ENCODE peak calls at places on chromosomes 3 and 15, in ten cellular contexts. E is upper lobe of right lung, W is fibroblast of the aortic adventitia, F is aorta, K is neuronal stem cell, V is dorsolateral prefrontal cortex, J is ovary, Z is epithelial cell of esophagus, X is GM06990, P is left lung. C is an unnamed sample.

GRCh38 chr3:141544697-141545096 is 57.9 kb downstream of the RASA2 start:
- DNase-seq in E (no peak), W (no peak), F (no peak), K (no peak), V (no peak), J (no peak), Z (no peak), X (no peak), P (no peak), C (no peak)

GRCh38 chr15:58229297-58229768 is 91.2 kb downstream of the AQP9 start:
- DNase-seq in E (no peak), W (no peak), F (no peak), K (no peak), V (no peak), J (no peak), Z (peak; percentile 43), X (no peak), P (no peak), C (no peak)

GRCh38 chr3:27657404-27657803 is 64.7 kb downstream of the EOMES start:
- DNase-seq in E (no peak), W (peak; percentile 60), F (no peak), K (no peak), V (no peak), J (no peak), Z (peak; percentile 80), X (no peak), P (no peak), C (no peak)

GRCh38 chr3:1664266-1664665 is 434.4 kb upstream of the CNTN4 start:
- DNase-seq in E (no peak), W (no peak), F (no peak), K (no peak), V (no peak), J (no peak), Z (no peak), X (no peak), P (no peak), C (no peak)

GRCh38 chr3:136070953-136071949 is 105.7 kb downstream of the PPP2R3A start:
- DNase-seq in E (no peak), W (peak; percentile 66), F (peak; percentile 47), K (no peak), V (no peak), J (no peak), Z (peak; percentile 13), X (no peak), P (no peak), C (no peak)

GRCh38 chr3:23676093-23676492 is 129.7 kb upstream of the UBE2E1 start:
- DNase-seq in E (no peak), W (no peak), F (no peak), K (no peak), V (no peak), J (no peak), Z (peak; percentile 41), X (no peak), P (no peak), C (no peak)

GRCh38 chr15:76071816-76072215 is 12.0 kb downstream of the TMEM266 start:
- DNase-seq in E (no peak), W (no peak), F (no peak), K (no peak), V (no peak), J (no peak), Z (peak; percentile 24), X (no peak), P (no peak), C (no peak)

GRCh38 chr3:46960081-46960701 is 16.4 kb downstream of the CCDC12 start:
- DNase-seq in E (no peak), W (peak; percentile 53), F (no peak), K (no peak), V (no peak), J (no peak), Z (peak; percentile 94), X (no peak), P (no peak), C (no peak)

GRCh38 chr15:33009603-33010002 is 184.9 kb downstream of the FMN1 start:
- DNase-seq in E (no peak), W (no peak), F (no peak), K (no peak), V (no peak), J (no peak), Z (no peak), X (no peak), P (no peak), C (no peak)

GRCh38 chr3:69085543-69086132 is 901 bp downstream of the ARL6IP5 start:
- DNase-seq in E (peak; percentile 66), W (peak; percentile 39), F (peak; percentile 66), K (no peak), V (peak; percentile 45), J (no peak), Z (peak; percentile 33), X (no peak), P (no peak), C (no peak)

DNA sequence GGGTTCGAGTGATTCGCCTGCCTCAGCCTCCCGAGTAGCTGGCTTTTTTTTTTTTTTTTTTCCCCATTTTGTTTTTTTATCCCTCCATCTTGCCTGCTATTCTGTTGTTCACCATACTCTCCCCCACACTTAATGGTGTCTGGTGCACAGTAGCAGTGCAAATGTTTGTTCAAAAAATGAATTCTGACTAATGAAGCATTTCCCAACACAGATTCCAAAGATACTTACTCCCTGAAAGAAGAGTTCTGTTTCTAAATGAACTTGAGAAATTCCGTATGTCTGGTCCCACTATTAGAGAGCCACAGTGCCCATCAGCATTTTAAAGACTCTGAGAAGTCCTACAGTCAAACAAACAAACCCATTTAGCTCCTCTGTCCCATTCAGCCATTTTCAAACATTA is 9.5 kb downstream of the EDEM1 start:
- DNase-seq in E (no peak), W (peak; percentile 49), F (no peak), K (no peak), V (no peak), J (no peak), Z (peak; percentile 80), X (no peak), P (no peak), C (no peak)
- H3K4me3 ChIP-seq in E (no peak overlapping the region), W (no peak overlapping the region), F (no peak overlapping the region), K (no peak overlapping the region), V (no peak overlapping the region), J (no peak overlapping the region), Z (peak overlapping the region; percentile 32), X (no peak overlapping the region), P (no peak overlapping the region), C (no peak overlapping the region)

GRCh38 chr3:177694316-177694715 is 497.0 kb upstream of the TBL1XR1 start:
- DNase-seq in E (no peak), W (peak; percentile 65), F (no peak), K (no peak), V (no peak), J (no peak), Z (no peak), X (no peak), P (no peak), C (no peak)
- H3K4me3 ChIP-seq in E (no peak overlapping the region), W (no peak overlapping the region), F (no peak overlapping the region), K (no peak overlapping the region), V (no peak overlapping the region), J (no peak overlapping the region), Z (no peak overlapping the region), X (no peak overlapping the region), P (no peak overlapping the region), C (no peak overlapping the region)

GRCh38 chr3:29344986-29345385 is 64.1 kb downstream of the RBMS3 start:
- DNase-seq in E (no peak), W (no peak), F (no peak), K (no peak), V (no peak), J (no peak), Z (no peak), X (no peak), P (no peak), C (no peak)

GRCh38 chr3:29347412-29347811 is 66.5 kb downstream of the RBMS3 start:
- DNase-seq in E (no peak), W (peak; percentile 62), F (no peak), K (no peak), V (no peak), J (no peak), Z (no peak), X (no peak), P (no peak), C (no peak)

GRCh38 chr3:29344154-29344553 is 63.3 kb downstream of the RBMS3 start:
- DNase-seq in E (no peak), W (no peak), F (no peak), K (no peak), V (no peak), J (no peak), Z (no peak), X (no peak), P (no peak), C (no peak)

GRCh38 chr3:29346828-29347227 is 66.0 kb downstream of the RBMS3 start:
- DNase-seq in E (no peak), W (peak; percentile 84), F (no peak), K (no peak), V (no peak), J (no peak), Z (no peak), X (no peak), P (no peak), C (no peak)

DNA sequence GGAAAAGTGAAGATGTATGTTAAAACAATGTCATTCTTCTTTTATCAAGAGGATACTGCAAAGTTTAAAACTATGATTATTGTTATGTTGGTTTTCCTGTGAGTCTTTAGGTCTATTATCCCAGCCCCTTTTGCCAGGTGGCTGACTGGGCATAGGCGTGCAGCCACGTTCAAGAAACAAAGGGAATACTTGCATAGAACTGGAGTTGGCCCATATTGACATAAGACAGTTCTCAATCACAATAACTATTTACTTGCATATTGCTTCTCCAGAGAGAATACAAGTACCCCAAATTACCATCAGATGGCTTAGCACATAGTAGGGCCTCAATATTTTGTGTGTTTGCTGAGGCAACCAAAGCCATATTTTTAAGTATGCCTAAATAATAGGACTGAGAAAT is 65.1 kb downstream of the RBMS3 start:
- DNase-seq in E (no peak), W (no peak), F (no peak), K (no peak), V (no peak), J (no peak), Z (no peak), X (no peak), P (no peak), C (no peak)
- H3K4me3 ChIP-seq in E (no peak overlapping the region), W (no peak overlapping the region), F (no peak overlapping the region), K (no peak overlapping the region), V (no peak overlapping the region), J (no peak overlapping the region), Z (no peak overlapping the region), X (no peak overlapping the region), P (no peak overlapping the region), C (no peak overlapping the region)

GRCh38 chr3:12724794-12725193 is 34.3 kb downstream of the TMEM40 start:
- DNase-seq in E (no peak), W (no peak), F (no peak), K (no peak), V (no peak), J (no peak), Z (no peak), X (no peak), P (no peak), C (no peak)

GRCh38 chr3:12722205-12722604 is 36.9 kb downstream of the TMEM40 start:
- DNase-seq in E (no peak), W (no peak), F (no peak), K (no peak), V (no peak), J (no peak), Z (no peak), X (no peak), P (no peak), C (no peak)

GRCh38 chr3:12719984-12720656 is 38.9 kb downstream of the TMEM40 start:
- DNase-seq in E (peak; percentile 70), W (peak; percentile 85), F (peak; percentile 83), K (peak; percentile 72), V (peak; percentile 63), J (peak; percentile 72), Z (peak; percentile 86), X (peak; percentile 42), P (peak; percentile 79), C (no peak)

GRCh38 chr3:12716605-12717121 is 42.4 kb downstream of the TMEM40 start:
- DNase-seq in E (no peak), W (peak; percentile 38), F (no peak), K (no peak), V (no peak), J (no peak), Z (no peak), X (no peak), P (no peak), C (no peak)

GRCh38 chr3:12719541-12719940 is 39.5 kb downstream of the TMEM40 start:
- DNase-seq in E (no peak), W (no peak), F (no peak), K (no peak), V (no peak), J (no peak), Z (no peak), X (no peak), P (no peak), C (no peak)
- H3K4me3 ChIP-seq in E (no peak overlapping the region), W (peak overlapping the region; percentile 60), F (peak overlapping the region; percentile 38), K (no peak overlapping the region), V (peak overlapping the region; percentile 38), J (peak overlapping the region; percentile 31), Z (no peak overlapping the region), X (no peak overlapping the region), P (no peak overlapping the region), C (no peak overlapping the region)

C was measured in RWPE2.